ENCODE peak calls at places on chromosome 10, in nine cellular contexts. G is GM12878, N is spleen, H is endothelial cell of umbilical vein, Y is stomach, M is K562, D is Panc1, R is SK-N-SH, E is prostate gland. A is an unnamed sample. For H3K36me3 and H3K4me1, the result is how much of the 10 kb centered on the place peaks cover.

GRCh38 chr10:70334526-70335245 is 47.7 kb downstream of the LRRC20 start:
- DNase-seq in R (no peak), D (no peak), Y (no peak), E (no peak), G (no peak), M (no peak), N (peak), H (no peak), A (no peak)

GRCh38 chr10:22363305-22363704 is 18.0 kb downstream of the SPAG6 start:
- DNase-seq in D (no peak), M (no peak), R (no peak), H (no peak), N (no peak), E (no peak), Y (no peak), G (no peak), A (no peak)

GRCh38 chr10:8296090-8296741 is 241.7 kb downstream of the GATA3 start:
- DNase-seq in D (no peak), R (no peak), G (no peak), H (no peak), M (no peak), Y (no peak), N (no peak), E (no peak), A (no peak)

GRCh38 chr10:24694086-24694485 is 29.6 kb downstream of the ARHGAP21 start:
- DNase-seq in D (no peak), M (no peak), R (no peak), E (no peak), G (no peak), N (no peak), Y (no peak), H (no peak), A (no peak)

GRCh38 chr10:119642556-119643111 is 8.5 kb upstream of the BAG3 start:
- DNase-seq in N (no peak), M (no peak), D (no peak), H (no peak), G (no peak), Y (no peak), E (no peak), R (no peak), A (no peak)

GRCh38 chr10:74234569-74234968 is 83.5 kb downstream of the ADK start:
- DNase-seq in D (no peak), Y (no peak), M (no peak), E (no peak), N (no peak), G (no peak), R (no peak), H (peak), A (no peak)

GRCh38 chr10:8778713-8779112 is 724.2 kb downstream of the GATA3 start:
- DNase-seq in N (no peak), G (no peak), D (no peak), Y (peak), H (no peak), R (no peak), M (no peak), E (no peak), A (no peak)

GRCh38 chr10:67629461-67629971 is 66.5 kb downstream of the CTNNA3 start:
- DNase-seq in M (no peak), G (peak), Y (no peak), D (no peak), E (no peak), R (no peak), H (peak), N (no peak), A (no peak)

GRCh38 chr10:108060246-108060645 is 895.7 kb upstream of the SORCS1 start:
- DNase-seq in N (no peak), G (no peak), H (no peak), M (no peak), R (no peak), D (no peak), E (no peak), Y (no peak), A (no peak)

GRCh38 chr10:15088428-15089261 is at the start of gene ACBD7:
- DNase-seq in E (peak), D (no peak), N (peak), G (no peak), R (peak), M (peak), H (peak), Y (peak), A (peak)

GRCh38 chr10:95266674-95267095 is 24.1 kb downstream of the PDLIM1 start:
- DNase-seq in Y (no peak), G (no peak), E (no peak), N (no peak), D (no peak), M (peak), R (peak), H (peak), A (no peak)

GRCh38 chr10:17134737-17135260 is 5.2 kb upstream of the CUBN start:
- DNase-seq in H (no peak), Y (no peak), R (no peak), G (no peak), D (no peak), N (no peak), M (no peak), E (no peak), A (no peak)

GRCh38 chr10:46992794-46993552 is 81.7 kb downstream of the PTPN20 start:
- DNase-seq in Y (no peak), M (no peak), E (no peak), R (peak), G (no peak), N (no peak), D (peak), H (peak), A (no peak)

GRCh38 chr10:101214446-101215396 is 14.5 kb downstream of the LBX1 start:
- DNase-seq in H (peak), Y (peak), R (peak), D (no peak), N (peak), E (peak), M (peak), G (no peak), A (no peak)

GRCh38 chr10:119575506-119575905 is 21.3 kb downstream of the TIAL1 start:
- DNase-seq in R (no peak), Y (no peak), N (no peak), D (no peak), E (no peak), H (no peak), G (no peak), M (peak), A (no peak)

GRCh38 chr10:113960617-113961260 is 82.9 kb upstream of the ADRB1 start:
- DNase-seq in D (no peak), H (no peak), R (no peak), E (peak), G (no peak), M (no peak), N (no peak), Y (peak), A (no peak)

GRCh38 chr10:48976208-48976607 is 36.6 kb upstream of the LRRC18 start:
- DNase-seq in E (peak), N (no peak), H (no peak), R (peak), M (peak), Y (no peak), G (no peak), D (no peak), A (no peak)

GRCh38 chr10:5317547-5318107 is 47.1 kb upstream of the UCN3 start:
- DNase-seq in G (no peak), H (peak), Y (no peak), M (peak), E (no peak), N (no peak), D (peak), R (no peak), A (no peak)

GRCh38 chr10:10824611-10825148 is 193.0 kb upstream of the CELF2 start:
- DNase-seq in D (no peak), N (no peak), R (no peak), E (no peak), Y (no peak), G (no peak), M (no peak), H (peak), A (no peak)

GRCh38 chr10:35416628-35417625 is 80.6 kb downstream of the CCNY start:
- DNase-seq in H (peak), G (no peak), Y (no peak), N (no peak), M (no peak), R (no peak), D (no peak), E (no peak), A (no peak)

GRCh38 chr10:70331486-70332268 is 47.9 kb upstream of the NPFFR1 start:
- DNase-seq in M (peak), R (peak), G (peak), Y (peak), N (peak), H (peak), E (peak), D (peak), A (peak)

GRCh38 chr10:101682172-101682825 is 12.7 kb downstream of the FBXW4 start:
- DNase-seq in Y (no peak), M (no peak), H (peak), D (no peak), E (no peak), N (no peak), R (no peak), G (no peak), A (no peak)

GRCh38 chr10:126975221-126975620 is 70.0 kb downstream of the DOCK1 start:
- DNase-seq in Y (no peak), N (no peak), R (no peak), M (no peak), G (no peak), D (no peak), E (no peak), H (no peak), A (no peak)

GRCh38 chr10:52252322-52252721 is 61.8 kb upstream of the DKK1 start:
- DNase-seq in D (no peak), N (no peak), M (no peak), H (no peak), R (no peak), Y (no peak), G (no peak), E (no peak), A (no peak)

GRCh38 chr10:89861584-89862287 is 160.3 kb downstream of the KIF20B start:
- DNase-seq in G (no peak), E (no peak), Y (no peak), D (no peak), H (no peak), N (no peak), M (no peak), R (no peak), A (no peak)

GRCh38 chr10:78747366-78747955 is 321.3 kb upstream of the ZMIZ1 start:
- DNase-seq in D (no peak), G (no peak), Y (no peak), M (no peak), H (no peak), R (no peak), E (no peak), N (no peak), A (no peak)

GRCh38 chr10:66564341-66564740 is 361.5 kb upstream of the LRRTM3 start:
- DNase-seq in Y (no peak), N (no peak), R (no peak), H (no peak), E (no peak), D (no peak), G (no peak), M (no peak), A (no peak)

GRCh38 chr10:100508691-100509150 is 10.9 kb downstream of the SEC31B start:
- DNase-seq in E (no peak), D (no peak), R (peak), G (no peak), N (no peak), M (peak), Y (no peak), H (peak), A (no peak)

GRCh38 chr10:6716521-6716920 is 136.4 kb upstream of the PRKCQ start:
- DNase-seq in N (no peak), Y (no peak), H (no peak), G (no peak), D (no peak), E (no peak), R (no peak), M (no peak), A (no peak)

GRCh38 chr10:20871970-20872369 is 25.1 kb downstream of the NEBL start:
- DNase-seq in D (no peak), Y (no peak), M (no peak), H (no peak), N (no peak), G (no peak), E (no peak), R (no peak), A (no peak)

GRCh38 chr10:44933451-44933850 is 22.3 kb downstream of the TMEM72 start:
- DNase-seq in H (no peak), Y (no peak), G (no peak), M (no peak), N (peak), R (no peak), E (no peak), D (no peak), A (no peak)

GRCh38 chr10:100392686-100393003 is 45.6 kb downstream of the SCD start:
- DNase-seq in R (no peak), N (no peak), G (no peak), E (no peak), D (no peak), Y (no peak), H (no peak), M (no peak), A (no peak)

GRCh38 chr10:4333474-4333894 is 492.5 kb upstream of the AKR1E2 start:
- DNase-seq in R (no peak), Y (no peak), E (no peak), M (no peak), D (no peak), G (no peak), N (no peak), H (no peak), A (no peak)

GRCh38 chr10:649798-650690 is 39.4 kb downstream of the DIP2C start:
- DNase-seq in H (no peak), E (no peak), N (no peak), G (no peak), R (no peak), D (no peak), M (no peak), Y (peak), A (no peak)

GRCh38 chr10:2150315-2150714 is 413.0 kb upstream of the ADARB2 start:
- DNase-seq in N (no peak), H (no peak), R (no peak), E (no peak), D (no peak), G (no peak), Y (no peak), M (no peak), A (no peak)

GRCh38 chr10:104033966-104034365 is 51.7 kb downstream of the COL17A1 start:
- DNase-seq in E (peak), M (no peak), D (no peak), G (no peak), R (no peak), N (no peak), Y (no peak), H (no peak), A (no peak)

GRCh38 chr10:34474060-34474376 is 341.1 kb downstream of the PARD3 start:
- DNase-seq in G (no peak), R (no peak), D (no peak), Y (no peak), M (no peak), H (no peak), N (no peak), E (no peak), A (no peak)

GRCh38 chr10:113158183-113158582 is 208.1 kb downstream of the TCF7L2 start:
- DNase-seq in H (no peak), G (no peak), N (no peak), Y (no peak), E (no peak), M (peak), D (no peak), R (peak), A (no peak)

GRCh38 chr10:122263971-122264370 is 7.1 kb upstream of the BTBD16 start:
- DNase-seq in G (no peak), N (no peak), E (no peak), Y (no peak), R (no peak), M (no peak), D (no peak), H (no peak), A (no peak)

DNA sequence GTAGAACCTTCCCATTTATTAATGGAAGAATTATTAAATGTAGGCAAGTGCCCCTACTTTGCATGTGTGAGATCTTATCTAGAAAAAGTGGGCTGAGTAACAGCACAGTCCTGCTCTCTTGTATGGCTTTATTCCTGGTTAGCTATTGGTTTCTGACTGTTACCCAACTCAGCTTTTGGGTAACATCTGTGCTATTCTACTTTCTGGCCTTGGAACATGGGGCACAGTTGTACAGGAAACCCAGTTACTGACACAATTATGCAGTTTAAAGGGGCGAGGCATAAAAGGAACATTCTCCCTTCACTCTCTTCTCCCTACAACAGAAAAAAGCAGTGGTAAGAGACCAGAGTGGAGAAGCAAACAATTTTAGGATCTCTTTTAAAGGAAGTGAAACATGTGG is 16.1 kb downstream of the NUDT5 start:
- DNase-seq in M (no peak), R (no peak), N (no peak), H (no peak), Y (no peak), E (no peak), G (no peak), D (no peak), A (no peak)
- H3K36me3 ChIP-seq in M (half or more), R (under half), N (half or more), H (under half), Y (half or more), E (under half), G (under half), D (under half), A (under half)

GRCh38 chr10:12708921-12709320 is 292.6 kb downstream of the CCDC3 start:
- DNase-seq in D (no peak), E (no peak), G (no peak), N (no peak), M (no peak), Y (no peak), H (no peak), R (no peak), A (no peak)
- H3K4me1 ChIP-seq in D (under half), E (under half), G (under half), N (under half), M (under half), Y (under half), H (half or more), R (half or more), A (under half)

DNA sequence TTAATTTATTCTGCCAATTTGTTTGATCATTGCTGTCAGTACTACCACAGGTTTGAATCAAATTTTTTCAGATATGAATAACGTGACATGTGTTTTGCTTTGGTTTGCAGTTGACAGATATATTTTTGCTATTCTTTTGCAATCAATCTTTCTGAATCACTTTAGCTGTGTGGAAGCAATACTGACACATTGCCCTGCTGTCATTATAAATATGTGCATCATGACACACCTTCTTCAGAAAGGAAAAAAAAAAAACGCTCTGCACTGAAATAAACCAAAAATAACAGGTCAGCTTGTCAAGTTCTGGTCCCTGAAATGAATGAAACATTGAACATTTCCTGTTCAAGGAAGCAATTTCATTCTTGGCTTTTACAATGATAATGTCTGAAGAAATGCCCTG is 93.8 kb upstream of the FAM13C start:
- DNase-seq in H (no peak), Y (no peak), G (no peak), N (no peak), M (no peak), E (no peak), D (no peak), R (no peak), A (no peak)
- TF ChIP-seq POLR2AphosphoS5 in H (no peak), Y (no peak), G (no peak), N (no peak), M (no peak), E (no peak), D (no peak), R (no peak), A (no peak)

DNA sequence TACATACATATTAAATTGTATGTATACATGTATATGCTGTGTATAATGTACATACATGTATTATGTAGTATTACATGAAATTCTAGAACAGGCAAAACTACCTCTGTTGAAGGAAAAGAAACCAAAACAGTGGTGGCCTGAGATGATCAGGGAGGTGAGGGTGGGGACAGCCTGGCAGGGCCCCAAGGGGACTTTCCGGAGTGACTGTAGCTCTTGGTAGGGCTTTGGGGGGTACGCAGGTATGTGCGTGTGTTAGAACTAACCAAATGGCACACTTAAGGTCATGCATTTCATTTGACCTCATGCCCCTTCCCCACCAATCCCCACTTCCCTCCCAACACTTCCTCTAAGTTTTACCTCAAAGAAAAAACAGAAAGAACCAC is 31.3 kb downstream of the CTBP2 start:
- DNase-seq in E (no peak), G (no peak), Y (no peak), D (no peak), M (no peak), H (no peak), R (no peak), N (no peak), A (no peak)
- H3K36me3 ChIP-seq in E (under half), G (under half), Y (under half), D (under half), M (half or more), H (under half), R (under half), N (under half), A (under half)

DNA sequence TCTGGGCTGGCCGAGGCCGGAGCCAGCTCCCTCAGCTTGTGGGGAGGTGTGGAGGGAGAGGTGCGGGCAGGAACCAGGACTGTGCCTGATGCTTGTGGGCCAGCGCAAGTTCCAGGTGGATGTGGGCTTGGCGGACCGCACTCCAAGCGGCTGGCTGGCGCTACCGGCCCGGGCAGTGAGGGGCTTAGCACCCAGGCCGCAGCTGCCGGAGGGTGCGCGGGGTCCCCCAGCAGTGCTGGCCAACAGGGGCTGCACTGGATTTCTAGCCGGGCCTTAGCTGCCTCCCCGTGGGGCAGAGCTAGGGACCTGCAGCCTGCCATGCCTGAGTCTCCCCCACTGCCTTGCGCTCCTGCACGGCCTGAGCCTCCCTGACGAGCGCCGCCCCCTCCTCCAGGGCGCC is 242.8 kb downstream of the CCSER2 start:
- DNase-seq in D (no peak), H (no peak), G (no peak), E (no peak), Y (no peak), N (no peak), R (no peak), M (no peak), A (no peak)
- H3K4me1 ChIP-seq in D (under half), H (under half), G (under half), E (under half), Y (under half), N (under half), R (under half), M (under half), A (under half)

DNA sequence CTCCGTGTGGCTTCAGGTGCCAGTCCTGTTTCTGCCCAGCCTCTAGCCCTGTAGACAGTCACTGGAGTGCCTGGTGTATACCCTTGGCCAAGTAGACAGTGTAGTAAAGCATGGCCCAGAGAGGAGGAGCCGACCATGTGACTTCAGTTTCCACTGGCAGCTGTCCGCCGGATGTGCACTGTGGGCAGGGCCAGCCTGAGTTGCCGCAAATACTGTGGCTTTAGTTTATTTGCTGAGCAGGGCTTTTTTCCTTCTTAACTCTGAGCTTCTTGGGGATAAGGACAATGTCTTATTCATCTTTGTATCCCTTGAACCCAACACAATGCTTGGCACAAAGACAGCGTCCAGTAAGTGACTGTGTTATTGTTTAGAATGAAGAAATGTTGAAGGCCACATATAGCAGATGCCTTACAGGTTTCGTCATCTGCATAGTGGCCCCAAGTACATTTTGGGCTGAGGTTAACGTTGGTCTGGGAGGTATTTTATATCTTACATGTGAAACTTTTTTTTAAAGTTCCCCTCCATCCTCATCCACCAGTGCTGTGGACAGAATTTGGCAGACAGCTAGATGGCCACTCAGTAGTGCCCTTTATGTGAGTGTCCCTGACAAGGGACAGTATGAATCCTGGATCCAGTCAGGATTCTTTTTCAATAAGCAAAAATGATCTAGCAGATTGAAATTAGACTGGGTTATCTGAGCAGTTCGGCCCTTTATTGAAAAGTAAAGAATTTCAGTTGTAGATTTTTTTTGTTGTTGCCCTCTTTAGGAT is 40.6 kb downstream of the CYP17A1 start:
- DNase-seq in D (no peak), Y (peak), R (no peak), G (peak), N (peak), H (peak), M (no peak), E (peak), A (peak)
- TF ChIP-seq POLR2AphosphoS5 in D (no peak), Y (peak), R (no peak), G (peak), N (peak), H (no peak), M (no peak), E (peak), A (peak)

GRCh38 chr10:120782336-120782735 is 68.8 kb upstream of the WDR11 start:
- DNase-seq in G (no peak), H (no peak), M (no peak), D (no peak), Y (no peak), R (no peak), E (no peak), N (no peak), A (no peak)
- H3K36me3 ChIP-seq in G (under half), H (under half), M (under half), D (under half), Y (under half), R (under half), E (under half), N (under half), A (under half)